ENCODE peak calls at places on chromosomes 3 and 15, in five cellular contexts. G, F, I, S and W are unnamed samples.

GRCh38 chr3:117184574-117184973 is 475.0 kb downstream of the TUSC7 start:
- DNase-seq in G (no peak), F (no peak), I (no peak), S (no peak), W (no peak)

GRCh38 chr15:55403531-55403930 is 4.6 kb downstream of the CCPG1 start:
- DNase-seq in G (no peak), F (no peak), I (no peak), S (no peak), W (no peak)

GRCh38 chr3:22951910-22952309 is 251.2 kb upstream of the UBE2E2 start:
- DNase-seq in G (no peak), F (no peak), I (no peak), S (no peak), W (no peak)

GRCh38 chr3:179450321-179450720 is 949 bp downstream of the GNB4 start:
- DNase-seq in G (no peak), F (no peak), I (no peak), S (no peak), W (no peak)

GRCh38 chr3:177451940-177452484 is 254.7 kb upstream of the TBL1XR1 start:
- DNase-seq in G (no peak), F (no peak), I (no peak), S (no peak), W (no peak)

GRCh38 chr3:78736863-78737262 is 1030.9 kb downstream of the ROBO1 start:
- DNase-seq in G (no peak), F (no peak), I (no peak), S (no peak), W (no peak)

GRCh38 chr15:40069178-40070165 is 30.5 kb upstream of the SRP14 start:
- DNase-seq in G (peak; percentile 60), F (peak; percentile 44), I (no peak), S (peak; percentile 99), W (peak; percentile 100)

GRCh38 chr3:17841190-17841828 is 98.9 kb upstream of the TBC1D5 start:
- DNase-seq in G (peak; percentile 90), F (peak; percentile 86), I (peak; percentile 35), S (peak; percentile 74), W (peak; percentile 59)

GRCh38 chr3:13290941-13291340 is 129.2 kb downstream of the NUP210 start:
- DNase-seq in G (no peak), F (no peak), I (no peak), S (no peak), W (no peak)

GRCh38 chr3:89467886-89468479 is 360.6 kb downstream of the EPHA3 start:
- DNase-seq in G (peak; percentile 15), F (no peak), I (no peak), S (no peak), W (no peak)

GRCh38 chr3:167051421-167051820 is 328.7 kb downstream of the ZBBX start:
- DNase-seq in G (peak; percentile 56), F (no peak), I (no peak), S (no peak), W (no peak)

GRCh38 chr3:52787672-52788625 is 6.6 kb upstream of the ITIH3 start:
- DNase-seq in G (no peak), F (no peak), I (no peak), S (no peak), W (no peak)

GRCh38 chr3:197791120-197792018 is at the start of gene LRCH3:
- DNase-seq in G (peak; percentile 94), F (peak; percentile 92), I (peak; percentile 78), S (peak; percentile 72), W (peak; percentile 78)

GRCh38 chr15:83206387-83206970 is 1.1 kb downstream of the HDGFL3 start:
- DNase-seq in G (peak; percentile 35), F (no peak), I (no peak), S (no peak), W (no peak)

GRCh38 chr3:43647331-43648166 is 25.7 kb upstream of the ANO10 start:
- DNase-seq in G (peak; percentile 30), F (no peak), I (no peak), S (no peak), W (no peak)

GRCh38 chr15:63019539-63020109 is 22.9 kb upstream of the TPM1 start:
- DNase-seq in G (peak; percentile 77), F (peak; percentile 77), I (no peak), S (peak; percentile 69), W (peak; percentile 7)

GRCh38 chr3:8737823-8738222 is 4.2 kb downstream of the CAV3 start:
- DNase-seq in G (no peak), F (no peak), I (no peak), S (no peak), W (no peak)

GRCh38 chr3:173410836-173411235 is 13.3 kb downstream of the NLGN1 start:
- DNase-seq in G (no peak), F (no peak), I (no peak), S (no peak), W (no peak)

GRCh38 chr3:22907796-22908195 is 295.3 kb upstream of the UBE2E2 start:
- DNase-seq in G (no peak), F (no peak), I (no peak), S (no peak), W (no peak)

GRCh38 chr15:82898961-82899360 is 53.6 kb downstream of the HOMER2 start:
- DNase-seq in G (no peak), F (no peak), I (no peak), S (no peak), W (no peak)

GRCh38 chr3:172808969-172809546 is 58.5 kb downstream of the ECT2 start:
- DNase-seq in G (peak; percentile 46), F (peak; percentile 72), I (no peak), S (no peak), W (no peak)

GRCh38 chr3:159751141-159751540 is 237.5 kb upstream of the IL12A start:
- DNase-seq in G (no peak), F (no peak), I (no peak), S (no peak), W (no peak)

GRCh38 chr3:30531017-30531570 is 75.3 kb upstream of the TGFBR2 start:
- DNase-seq in G (no peak), F (no peak), I (no peak), S (no peak), W (no peak)

GRCh38 chr3:56923546-56924224 is 121.9 kb upstream of the ARHGEF3 start:
- DNase-seq in G (peak; percentile 49), F (no peak), I (peak; percentile 81), S (peak; percentile 45), W (peak; percentile 58)

GRCh38 chr3:157406376-157406775 is 30.3 kb upstream of the PTX3 start:
- DNase-seq in G (no peak), F (no peak), I (no peak), S (no peak), W (peak; percentile 19)

GRCh38 chr15:31345606-31346366 is 19.2 kb downstream of the KLF13 start:
- DNase-seq in G (no peak), F (no peak), I (no peak), S (no peak), W (peak; percentile 3)
- H3K4me3 ChIP-seq in G (no peak overlapping the region), F (no peak overlapping the region), I (peak overlapping the region; percentile 44), S (no peak overlapping the region), W (no peak overlapping the region)

GRCh38 chr3:72153477-72154314 is 368.7 kb upstream of the PROK2 start:
- DNase-seq in G (no peak), F (no peak), I (no peak), S (no peak), W (no peak)
- H3K4me3 ChIP-seq in G (no peak overlapping the region), F (no peak overlapping the region), I (no peak overlapping the region), S (no peak overlapping the region), W (no peak overlapping the region)

DNA sequence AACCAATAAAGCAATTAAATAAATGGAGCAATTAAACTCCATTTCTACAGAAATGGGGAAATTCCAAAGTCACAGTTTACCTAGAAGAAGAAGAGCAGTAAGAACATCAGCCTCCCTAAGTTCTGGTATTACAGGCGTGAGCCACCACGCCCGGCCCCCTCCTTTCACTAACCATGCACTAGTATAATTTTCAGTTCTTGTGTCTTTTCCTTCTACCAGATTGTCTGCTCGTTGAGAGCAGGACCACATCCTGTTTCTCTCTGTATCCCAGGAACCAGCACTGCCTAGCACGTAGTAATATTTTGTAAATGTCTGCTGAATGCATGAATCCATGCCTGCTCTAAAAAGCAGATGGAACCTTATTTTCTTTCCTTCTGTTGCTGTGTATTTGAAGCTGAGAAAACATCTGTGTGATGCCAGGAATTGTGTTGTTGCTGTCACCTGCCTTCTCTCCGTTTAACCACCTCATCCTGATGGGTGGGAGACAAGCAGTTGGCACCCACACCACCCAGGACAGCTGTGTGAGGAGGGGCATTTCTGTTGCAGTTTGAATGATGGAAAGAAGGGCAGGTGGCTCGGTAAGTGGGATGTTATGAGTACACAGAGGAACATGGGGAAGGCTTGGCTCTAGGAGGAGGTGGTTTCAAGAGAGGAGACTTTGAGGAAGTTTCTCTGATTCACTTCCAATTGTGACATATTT is 30.0 kb downstream of the PXYLP1 start:
- DNase-seq in G (no peak), F (no peak), I (no peak), S (no peak), W (no peak)
- H3K4me3 ChIP-seq in G (no peak overlapping the region), F (no peak overlapping the region), I (no peak overlapping the region), S (no peak overlapping the region), W (no peak overlapping the region)

DNA sequence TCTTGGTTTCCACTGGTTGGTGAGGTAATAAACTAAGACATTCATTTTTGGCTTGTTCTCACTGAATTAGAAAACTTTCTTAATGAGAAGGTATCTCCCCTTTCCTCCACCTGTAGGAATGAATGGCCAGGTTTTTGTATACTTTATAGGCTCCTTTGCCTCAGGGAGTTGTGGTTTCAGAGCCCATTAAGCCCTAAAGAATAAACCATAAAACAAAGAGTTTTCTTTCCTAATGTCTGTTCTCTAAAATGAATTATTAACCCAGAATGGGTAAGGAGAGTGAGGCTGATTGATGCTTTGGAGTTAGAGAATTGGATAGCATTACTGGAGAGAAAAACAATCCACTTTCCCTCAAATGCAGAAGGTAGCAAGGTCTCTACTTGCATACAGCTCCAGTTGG is 67.6 kb downstream of the TIGIT start:
- DNase-seq in G (no peak), F (no peak), I (no peak), S (no peak), W (no peak)
- H3K4me3 ChIP-seq in G (no peak overlapping the region), F (no peak overlapping the region), I (no peak overlapping the region), S (no peak overlapping the region), W (no peak overlapping the region)

GRCh38 chr3:46489875-46490274 is 7.9 kb upstream of the RTP3 start:
- DNase-seq in G (no peak), F (no peak), I (no peak), S (no peak), W (no peak)

GRCh38 chr3:46490338-46491084 is 7.3 kb upstream of the RTP3 start:
- DNase-seq in G (no peak), F (no peak), I (no peak), S (no peak), W (no peak)

GRCh38 chr3:46489406-46489805 is 8.4 kb upstream of the RTP3 start:
- DNase-seq in G (no peak), F (no peak), I (no peak), S (no peak), W (no peak)

GRCh38 chr3:46491089-46492070 is 6.4 kb upstream of the RTP3 start:
- DNase-seq in G (no peak), F (no peak), I (no peak), S (peak; percentile 71), W (no peak)

DNA sequence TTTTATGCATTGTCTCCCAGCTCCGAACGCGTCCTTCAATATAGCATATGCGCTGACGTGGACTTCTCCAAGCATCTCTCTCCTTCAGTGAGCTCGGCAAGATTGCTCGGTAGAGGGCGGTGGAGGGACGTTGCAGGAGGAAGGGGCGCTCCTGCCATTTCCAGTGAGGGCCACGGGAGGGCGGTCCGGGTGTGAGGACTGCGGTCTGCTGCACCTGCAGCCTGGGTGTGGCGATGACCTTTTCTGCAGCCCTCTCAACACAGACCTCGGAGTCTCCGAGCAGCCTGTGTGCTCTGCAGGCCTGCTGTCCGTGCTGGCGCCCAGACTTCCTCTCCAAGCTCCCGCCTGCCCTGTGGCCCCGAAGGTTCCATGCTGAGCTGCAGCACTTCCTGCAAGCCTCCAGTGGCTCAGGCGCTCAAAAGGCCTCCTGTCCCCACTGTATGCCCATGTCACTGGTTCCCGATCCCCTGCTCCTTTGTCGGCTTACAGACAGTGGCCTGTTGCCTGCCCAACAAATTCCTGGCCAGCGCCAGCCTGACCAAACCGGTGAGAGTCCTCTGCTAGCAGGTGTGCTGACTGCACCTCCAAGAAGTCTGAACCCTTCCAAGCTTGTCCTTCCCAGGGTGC is 8.9 kb upstream of the RTP3 start:
- DNase-seq in G (peak; percentile 99), F (peak; percentile 95), I (peak; percentile 82), S (peak; percentile 97), W (peak; percentile 98)
- H3K4me3 ChIP-seq in G (peak overlapping the region; percentile 12), F (no peak overlapping the region), I (peak overlapping the region; percentile 54), S (peak overlapping the region; percentile 21), W (no peak overlapping the region)